ENCODE peak calls at places on chromosomes 11 and 22, in five cellular contexts. L is suprapubic skin, I is kidney epithelial cell, V is mammary epithelial cell, C is dorsolateral prefrontal cortex. X is an unnamed sample.

GRCh38 chr11:116986521-116987105 is 111.6 kb downstream of the SIK3 start:
- DNase-seq in L (no peak), I (peak), V (peak), C (no peak), X (peak)

GRCh38 chr22:21681566-21682370 is 16.0 kb downstream of the PPIL2 start:
- DNase-seq in L (no peak), I (no peak), V (no peak), C (peak), X (no peak)

GRCh38 chr22:46096706-46097230 is 53.6 kb upstream of the PPARA start:
- DNase-seq in L (no peak), I (no peak), V (no peak), C (no peak), X (no peak)

GRCh38 chr22:24500251-24500820 is 5.2 kb downstream of the UPB1 start:
- DNase-seq in L (no peak), I (no peak), V (no peak), C (no peak), X (no peak)

GRCh38 chr11:116194156-116194904 is 578.5 kb downstream of the BUD13 start:
- DNase-seq in L (no peak), I (no peak), V (no peak), C (no peak), X (no peak)

GRCh38 chr11:128448981-128449713 is 138.2 kb downstream of the ETS1 start:
- DNase-seq in L (no peak), I (no peak), V (no peak), C (no peak), X (no peak)

GRCh38 chr11:8263769-8264410 is at the start of gene LMO1:
- DNase-seq in L (peak), I (peak), V (peak), C (peak), X (no peak)

GRCh38 chr11:131465746-131466145 is 95.3 kb downstream of the NTM start:
- DNase-seq in L (no peak), I (no peak), V (no peak), C (no peak), X (no peak)

GRCh38 chr22:41647771-41648170 is 26.7 kb downstream of the XRCC6 start:
- DNase-seq in L (no peak), I (no peak), V (no peak), C (no peak), X (no peak)

GRCh38 chr11:130426223-130427048 is 2.0 kb downstream of the ADAMTS8 start:
- DNase-seq in L (no peak), I (no peak), V (no peak), C (peak), X (no peak)

GRCh38 chr11:130428271-130428670 is at the start of gene ADAMTS8:
- DNase-seq in L (no peak), I (no peak), V (no peak), C (no peak), X (no peak)

GRCh38 chr11:130427049-130427388 is 1.4 kb downstream of the ADAMTS8 start:
- DNase-seq in L (no peak), I (no peak), V (no peak), C (no peak), X (no peak)

GRCh38 chr11:130428692-130429681 is 578 bp upstream of the ADAMTS8 start:
- DNase-seq in L (no peak), I (no peak), V (no peak), C (no peak), X (no peak)

GRCh38 chr11:130427581-130428211 is 713 bp downstream of the ADAMTS8 start:
- DNase-seq in L (no peak), I (no peak), V (no peak), C (peak), X (no peak)
- H3K4me3 ChIP-seq in L (peak), I (peak), V (no peak), C (peak), X (peak)

GRCh38 chr11:64007629-64008282 is 21.5 kb downstream of the OTUB1 start:
- DNase-seq in L (peak), I (no peak), V (no peak), C (peak), X (no peak)

GRCh38 chr11:64008283-64008931 is 22.2 kb downstream of the OTUB1 start:
- DNase-seq in L (no peak), I (no peak), V (no peak), C (no peak), X (no peak)

GRCh38 chr11:64009710-64010109 is 23.5 kb downstream of the OTUB1 start:
- DNase-seq in L (no peak), I (no peak), V (no peak), C (no peak), X (no peak)

GRCh38 chr11:64010783-64011182 is 24.5 kb downstream of the OTUB1 start:
- DNase-seq in L (no peak), I (no peak), V (no peak), C (no peak), X (no peak)

DNA sequence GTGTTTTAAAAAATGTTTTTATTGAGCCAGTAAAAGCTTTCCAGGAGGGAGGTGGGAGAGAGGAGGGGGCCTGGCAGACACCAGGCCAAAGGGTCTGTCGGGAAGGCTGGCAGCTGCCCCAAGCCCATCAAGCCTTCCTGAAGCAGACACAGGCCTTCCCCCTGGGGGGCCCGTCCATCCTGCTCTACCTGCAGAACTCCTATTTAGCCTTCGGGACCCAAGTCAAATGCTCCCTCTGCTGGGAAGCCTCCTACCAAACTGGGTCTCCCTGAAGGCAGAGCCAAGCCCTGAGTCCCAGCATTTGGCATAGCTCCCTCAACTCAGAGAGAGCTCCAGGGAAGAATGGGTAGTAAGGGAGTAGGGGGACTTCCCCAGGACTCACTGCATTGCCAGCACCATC is 23.0 kb downstream of the OTUB1 start:
- DNase-seq in L (no peak), I (no peak), V (no peak), C (no peak), X (no peak)
- TF ChIP-seq CTCF in L (no peak), I (no peak), V (no peak), C (no peak), X (no peak)

GRCh38 chr22:17388235-17388634 is 19.0 kb downstream of the CECR2 start:
- DNase-seq in L (no peak), I (no peak), V (no peak), C (no peak), X (no peak)

GRCh38 chr22:17381237-17381913 is 12.1 kb downstream of the CECR2 start:
- DNase-seq in L (no peak), I (no peak), V (no peak), C (no peak), X (no peak)

GRCh38 chr22:17387356-17387755 is 18.1 kb downstream of the CECR2 start:
- DNase-seq in L (no peak), I (no peak), V (no peak), C (no peak), X (no peak)

GRCh38 chr22:17380711-17381087 is 11.4 kb downstream of the CECR2 start:
- DNase-seq in L (no peak), I (no peak), V (no peak), C (no peak), X (no peak)

DNA sequence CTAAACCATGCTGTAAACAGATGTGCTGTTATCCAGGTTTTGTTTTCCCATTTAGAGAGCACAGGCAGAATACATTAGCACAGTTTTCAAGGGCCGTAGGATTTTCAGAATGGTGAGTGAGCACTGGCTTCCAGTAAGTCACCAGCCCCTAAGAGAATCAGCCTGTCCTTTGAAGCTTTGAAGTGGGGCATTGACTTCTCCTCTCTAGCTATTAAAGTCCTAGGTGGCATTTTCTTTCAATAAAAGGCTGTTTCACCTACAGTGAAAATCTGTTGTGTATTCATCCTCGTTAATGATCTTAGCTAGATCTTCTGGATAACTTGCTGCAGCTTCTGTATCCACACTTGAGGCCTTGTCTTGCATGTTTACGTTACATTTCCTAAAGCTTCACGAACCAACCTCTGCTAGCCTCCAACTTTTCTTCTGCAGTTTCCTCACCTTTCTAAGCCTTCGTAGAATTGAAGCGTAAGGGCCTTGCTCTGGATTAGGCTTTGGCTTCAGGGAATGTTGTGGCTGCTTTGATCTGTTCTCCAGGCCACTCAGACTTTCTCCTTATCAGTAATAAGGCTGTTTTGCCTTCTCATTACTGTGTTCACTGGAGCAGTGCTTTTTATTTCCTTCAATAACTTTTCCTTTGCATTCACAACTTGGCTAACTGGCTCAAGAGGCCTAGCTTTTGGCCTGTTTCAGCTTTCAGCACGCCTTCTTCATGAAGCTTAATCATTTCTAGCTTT is 15.5 kb downstream of the CECR2 start:
- DNase-seq in L (no peak), I (no peak), V (no peak), C (no peak), X (no peak)
- H3K4me3 ChIP-seq in L (no peak), I (no peak), V (no peak), C (no peak), X (no peak)

GRCh38 chr22:35684270-35684700 is 33.4 kb upstream of the APOL5 start:
- DNase-seq in L (no peak), I (no peak), V (no peak), C (no peak), X (no peak)
- TF ChIP-seq CTCF in L (no peak), I (no peak), V (no peak), C (no peak), X (peak)

GRCh38 chr22:44181033-44181911 is 547 bp downstream of the PARVG start:
- DNase-seq in L (no peak), I (no peak), V (no peak), C (no peak), X (no peak)

GRCh38 chr22:44179196-44179988 is 1.3 kb upstream of the PARVG start:
- DNase-seq in L (no peak), I (no peak), V (no peak), C (no peak), X (no peak)

GRCh38 chr22:44181912-44182590 is 1.3 kb downstream of the PARVG start:
- DNase-seq in L (no peak), I (no peak), V (no peak), C (no peak), X (no peak)

GRCh38 chr22:44179989-44180705 is 578 bp upstream of the PARVG start:
- DNase-seq in L (no peak), I (no peak), V (no peak), C (no peak), X (no peak)

DNA sequence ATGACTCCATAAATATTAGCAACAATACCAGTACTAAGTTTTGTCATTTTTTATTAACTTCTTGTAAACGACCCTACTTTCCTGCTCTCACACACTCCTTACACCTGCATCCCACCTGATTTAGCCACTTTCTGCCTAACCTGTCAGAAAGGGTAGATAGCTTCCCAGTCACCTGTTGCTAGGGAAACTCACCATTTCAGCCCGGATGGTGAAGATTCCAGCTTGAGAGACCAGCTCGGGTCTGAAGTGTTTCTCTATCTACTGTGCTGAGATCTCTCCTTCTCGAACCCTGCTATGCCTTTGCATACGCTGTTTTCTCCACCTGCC is at the start of gene PARVG:
- DNase-seq in L (no peak), I (no peak), V (peak), C (no peak), X (no peak)
- H3K4me3 ChIP-seq in L (peak), I (no peak), V (no peak), C (peak), X (no peak)

GRCh38 chr11:65871811-65872548 is 620 bp downstream of the EFEMP2 start:
- DNase-seq in L (no peak), I (no peak), V (no peak), C (no peak), X (no peak)
- TF ChIP-seq CTCF in L (no peak), I (peak), V (no peak), C (no peak), X (peak)

DNA sequence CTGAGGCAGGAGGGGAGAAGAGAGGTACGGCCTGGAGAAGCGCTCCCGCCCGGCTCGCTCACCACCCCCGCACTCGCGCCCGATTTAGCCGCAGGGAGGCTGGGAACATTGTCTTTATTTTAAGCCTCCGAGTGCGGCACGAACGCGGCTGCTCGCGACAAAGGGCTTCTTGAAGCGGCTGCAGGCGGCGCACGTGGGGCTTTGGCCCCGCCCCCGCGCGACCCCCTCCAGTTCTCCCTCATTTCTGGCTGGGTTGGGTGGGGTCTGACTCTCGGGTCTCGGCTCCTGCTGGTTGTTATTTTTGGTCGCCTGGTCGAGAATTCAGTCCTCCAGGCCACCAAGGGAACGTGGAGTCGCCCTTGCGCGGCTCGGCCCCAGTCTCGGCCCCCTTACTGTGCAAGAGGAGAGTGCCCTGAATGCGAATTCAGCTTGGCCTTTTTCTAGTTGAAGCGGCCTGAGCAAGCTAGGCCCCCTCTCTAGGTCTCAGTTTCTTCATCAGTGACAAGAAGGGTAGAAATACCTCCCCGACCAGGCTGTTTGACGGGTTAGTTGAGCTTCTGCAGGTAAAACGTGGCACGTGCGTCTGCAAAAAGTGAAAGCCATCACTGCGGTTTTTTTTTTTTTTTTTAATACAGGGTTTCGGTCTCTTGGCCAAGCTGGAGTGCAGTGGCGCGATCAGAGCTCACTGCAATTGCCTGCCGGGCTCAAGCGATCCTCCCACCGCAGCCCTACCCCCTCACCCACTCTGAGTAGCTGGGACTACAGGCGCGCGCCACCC is 2.7 kb upstream of the CHRM1 start:
- DNase-seq in L (no peak), I (no peak), V (no peak), C (peak), X (no peak)
- H3K4me3 ChIP-seq in L (peak), I (no peak), V (no peak), C (peak), X (peak)

GRCh38 chr11:17014774-17015638 is 792 bp upstream of the PLEKHA7 start:
- DNase-seq in L (peak), I (peak), V (no peak), C (no peak), X (no peak)
- TF ChIP-seq CTCF in L (no peak), I (peak), V (no peak), C (peak), X (peak)

GRCh38 chr22:44329179-44329796 is 16.5 kb upstream of the SHISAL1 start:
- DNase-seq in L (no peak), I (no peak), V (no peak), C (no peak), X (no peak)

GRCh38 chr22:44325718-44326548 is 13.2 kb upstream of the SHISAL1 start:
- DNase-seq in L (no peak), I (no peak), V (peak), C (no peak), X (no peak)

GRCh38 chr22:44328326-44328725 is 15.6 kb upstream of the SHISAL1 start:
- DNase-seq in L (no peak), I (no peak), V (no peak), C (no peak), X (no peak)

GRCh38 chr22:44328762-44329161 is 16.0 kb upstream of the SHISAL1 start:
- DNase-seq in L (no peak), I (no peak), V (no peak), C (no peak), X (no peak)

GRCh38 chr22:44326549-44326881 is 13.8 kb upstream of the SHISAL1 start:
- DNase-seq in L (no peak), I (no peak), V (no peak), C (no peak), X (no peak)
- H3K4me3 ChIP-seq in L (peak), I (no peak), V (peak), C (peak), X (no peak)

DNA sequence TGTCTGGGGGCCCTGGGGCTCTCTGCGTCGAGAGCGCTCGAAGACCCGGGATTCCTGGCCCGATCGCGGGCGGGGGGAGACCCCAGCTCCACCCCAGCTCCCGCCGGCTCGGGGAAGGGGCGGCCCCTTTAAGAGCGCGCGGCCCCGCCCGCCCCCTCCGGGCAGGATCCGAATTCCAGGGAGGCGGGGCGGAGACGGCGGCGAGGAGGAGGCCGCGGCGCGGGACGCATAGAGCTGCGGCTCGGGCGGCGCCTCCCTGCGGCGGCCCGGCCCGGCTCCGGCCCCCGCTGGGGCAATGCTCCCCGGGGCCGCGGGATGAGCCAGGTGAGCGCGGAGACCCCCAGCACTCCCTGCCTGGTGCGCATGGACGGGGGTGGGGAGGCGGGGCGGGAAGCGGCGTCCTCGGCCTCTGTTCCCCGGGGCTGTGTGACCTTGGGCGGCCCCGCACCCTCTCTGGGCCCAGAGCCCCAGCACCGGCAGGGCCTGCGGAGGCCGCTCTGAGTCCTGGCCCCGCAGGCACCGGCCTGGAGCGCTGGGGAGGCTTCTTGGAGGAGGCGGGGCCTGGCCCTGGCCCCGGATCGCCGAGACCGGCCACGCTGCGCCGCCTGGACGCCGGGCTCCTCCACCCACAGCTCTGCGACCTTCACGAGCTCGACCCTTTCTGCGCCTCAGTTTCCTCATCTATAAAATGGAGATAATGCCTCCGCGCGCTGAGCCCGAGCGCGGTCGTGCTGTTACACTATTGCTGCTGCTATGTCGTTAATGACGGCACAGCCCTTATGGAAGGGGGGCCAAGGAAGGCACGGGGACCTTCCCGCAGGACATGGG is 594 bp downstream of the GAS2L1 start:
- DNase-seq in L (no peak), I (no peak), V (peak), C (peak), X (no peak)
- TF ChIP-seq CTCF in L (no peak), I (no peak), V (no peak), C (no peak), X (no peak)

X was measured in epithelial cell of proximal tubule.